ENCODE peak calls at places on chromosomes 5 and 9, in four cellular contexts. X is BE2C; D is effector memory CD4-positive, alpha-beta T cell; Q is small intestine. J is an unnamed sample.

GRCh38 chr5:17275279-17276158 is 58.1 kb downstream of the BASP1 start:
- DNase-seq in D (no peak), X (no peak), Q (no peak), J (no peak)

GRCh38 chr5:125446986-125447385 is 700.5 kb upstream of the ZNF608 start:
- DNase-seq in Q (no peak), X (no peak), D (no peak), J (no peak)

GRCh38 chr9:97850746-97851449 is 2.1 kb upstream of the FOXE1 start:
- DNase-seq in Q (no peak), X (no peak), D (no peak), J (no peak)

GRCh38 chr5:38697013-38697412 is 140.6 kb upstream of the LIFR start:
- DNase-seq in X (no peak), D (no peak), Q (no peak), J (no peak)

GRCh38 chr9:7137571-7137970 is 379.8 kb downstream of the KDM4C start:
- DNase-seq in Q (no peak), D (no peak), X (no peak), J (no peak)

GRCh38 chr5:79582186-79582585 is 30.1 kb upstream of the TENT2 start:
- DNase-seq in Q (no peak), D (no peak), X (no peak), J (no peak)

GRCh38 chr5:1726469-1726865 is 73.2 kb downstream of the MRPL36 start:
- DNase-seq in X (no peak), D (no peak), Q (no peak), J (no peak)

GRCh38 chr5:134506054-134507039 is 19.1 kb upstream of the JADE2 start:
- DNase-seq in X (no peak), D (no peak), Q (peak; percentile 100), J (peak; percentile 93)

GRCh38 chr9:13823021-13823420 is 490.9 kb downstream of the NFIB start:
- DNase-seq in Q (no peak), X (no peak), D (no peak), J (no peak)

GRCh38 chr5:132055808-132056609 is 4.4 kb upstream of the IL3 start:
- DNase-seq in D (peak; percentile 63), Q (no peak), X (no peak), J (peak; percentile 14)

GRCh38 chr9:4371108-4371507 is 71.2 kb upstream of the GLIS3 start:
- DNase-seq in X (no peak), Q (no peak), D (no peak), J (no peak)

GRCh38 chr5:132294728-132295504 is 722 bp downstream of the SLC22A4 start:
- DNase-seq in X (peak; percentile 73), Q (peak; percentile 89), D (peak; percentile 23), J (peak; percentile 88)

DNA sequence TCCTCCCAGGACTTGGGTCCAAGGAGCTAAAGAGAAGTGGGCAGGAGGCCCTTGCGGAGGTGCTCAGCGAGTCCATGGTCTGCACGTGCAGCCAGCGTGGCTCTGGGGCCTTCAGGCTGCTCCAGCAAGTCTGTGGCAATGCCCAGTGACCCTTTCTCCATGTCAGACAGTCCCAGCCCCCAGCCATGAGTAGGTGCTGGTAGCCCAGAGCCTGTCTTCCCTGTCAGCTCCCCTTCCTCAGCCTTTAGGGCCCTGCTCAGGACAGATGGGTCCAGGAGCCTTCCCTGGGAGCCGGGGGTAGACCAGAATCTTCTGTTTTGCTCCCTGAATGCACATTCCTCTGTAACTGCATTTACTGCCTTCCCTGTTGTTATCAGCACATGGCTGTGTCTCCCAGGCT is 147.2 kb upstream of the IRX2 start:
- DNase-seq in X (no peak), Q (no peak), D (no peak), J (no peak)
- H3K9me3 ChIP-seq in X (peaks cover 2% of the 10 kb centered on the region), Q (no peaks in the 10 kb centered on the region), D (no peaks in the 10 kb centered on the region), J (no peaks in the 10 kb centered on the region)

DNA sequence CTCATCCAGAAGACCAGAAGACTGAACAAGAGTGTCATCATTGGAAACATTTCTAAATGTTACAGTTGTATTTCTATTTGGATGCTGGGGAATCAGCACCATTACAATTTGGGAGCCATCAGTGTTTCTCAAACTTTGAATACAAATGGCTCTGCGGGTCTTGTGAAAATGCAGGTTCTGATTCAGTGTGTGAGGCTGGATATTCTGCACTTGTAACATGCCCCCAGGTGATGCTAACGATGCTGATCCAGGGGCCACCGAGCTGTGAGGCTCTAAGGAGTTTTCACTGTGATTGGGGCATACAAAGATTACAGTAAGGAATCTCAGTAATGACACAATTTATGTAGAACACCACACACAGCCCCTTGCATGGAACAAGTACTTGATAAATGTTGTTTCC is 167.7 kb downstream of the ACTL7B start:
- DNase-seq in Q (no peak), D (no peak), X (no peak), J (no peak)
- H3K4me1 ChIP-seq in Q (no peaks in the 10 kb centered on the region), D (no peaks in the 10 kb centered on the region), X (no peaks in the 10 kb centered on the region), J (no peaks in the 10 kb centered on the region)

DNA sequence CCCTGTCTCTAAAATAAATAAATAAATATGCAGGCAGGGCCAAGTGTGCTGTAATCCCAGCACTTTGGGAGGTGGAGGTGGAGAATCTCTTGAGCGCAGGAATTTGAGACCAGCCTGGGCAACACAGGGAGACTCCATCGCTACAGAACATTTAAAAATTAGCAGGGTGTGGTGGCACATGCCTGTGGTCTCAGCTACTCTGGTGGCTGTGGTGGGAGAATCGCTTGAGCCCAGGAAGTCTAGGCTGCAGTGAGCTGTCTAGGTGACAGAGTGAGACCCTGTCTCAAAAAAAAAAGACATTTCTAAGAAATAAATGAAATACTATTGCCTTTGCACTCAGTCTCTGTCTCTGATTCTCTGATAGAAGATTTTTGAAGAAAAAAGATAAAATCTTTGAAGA is 1.2 kb upstream of the PCDHGA10 start:
- DNase-seq in D (no peak), X (no peak), Q (no peak), J (no peak)
- H3K9me3 ChIP-seq in D (peaks cover 3% of the 10 kb centered on the region), X (no peaks in the 10 kb centered on the region), Q (peaks cover 3% of the 10 kb centered on the region), J (no peaks in the 10 kb centered on the region)

GRCh38 chr5:82151217-82151616 is 126.9 kb downstream of the RPS23 start:
- DNase-seq in Q (no peak), X (no peak), D (no peak), J (no peak)

GRCh38 chr5:82151622-82152021 is 126.5 kb downstream of the RPS23 start:
- DNase-seq in Q (no peak), D (no peak), X (no peak), J (no peak)

GRCh38 chr5:82150562-82150961 is 127.6 kb downstream of the RPS23 start:
- DNase-seq in X (no peak), D (no peak), Q (no peak), J (no peak)

GRCh38 chr5:82147860-82148573 is 130.1 kb downstream of the RPS23 start:
- DNase-seq in D (no peak), Q (no peak), X (no peak), J (no peak)

GRCh38 chr5:82149434-82149833 is 128.7 kb downstream of the RPS23 start:
- DNase-seq in Q (no peak), D (no peak), X (no peak), J (no peak)
- H3K4me1 ChIP-seq in Q (no peaks in the 10 kb centered on the region), D (no peaks in the 10 kb centered on the region), X (peaks cover 5% of the 10 kb centered on the region), J (no peaks in the 10 kb centered on the region)

GRCh38 chr5:81234299-81234698 is 1.2 kb downstream of the CKMT2 start:
- DNase-seq in Q (no peak), D (no peak), X (no peak), J (no peak)

GRCh38 chr5:81232449-81233079 is 558 bp upstream of the CKMT2 start:
- DNase-seq in X (no peak), Q (no peak), D (no peak), J (no peak)

GRCh38 chr5:81233080-81233634 is at the start of gene CKMT2:
- DNase-seq in X (no peak), D (no peak), Q (peak; percentile 49), J (peak; percentile 18)

GRCh38 chr5:81228084-81228483 is 5.0 kb upstream of the CKMT2 start:
- DNase-seq in D (no peak), X (no peak), Q (no peak), J (no peak)

DNA sequence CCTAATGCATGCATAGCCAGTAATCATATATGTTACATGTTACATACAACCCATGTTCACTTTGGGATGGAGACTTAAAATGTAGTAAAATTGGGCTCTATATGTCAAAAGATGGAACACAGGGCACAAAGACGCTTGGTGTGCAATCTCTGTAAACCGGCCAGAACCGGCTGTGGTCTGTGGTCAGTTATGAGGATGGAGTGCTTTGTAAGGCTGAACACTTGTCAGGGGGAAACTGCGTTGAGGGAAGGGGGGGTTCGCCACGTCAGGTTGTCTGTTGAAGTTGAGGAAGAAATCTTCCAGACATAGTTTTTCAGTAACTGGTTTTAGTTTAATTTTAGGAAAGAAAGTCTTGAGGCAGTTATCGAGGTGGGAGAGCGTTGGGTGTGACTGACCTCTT is 2.7 kb upstream of the CKMT2 start:
- DNase-seq in Q (no peak), D (no peak), X (no peak), J (no peak)
- H3K9me3 ChIP-seq in Q (no peaks in the 10 kb centered on the region), D (no peaks in the 10 kb centered on the region), X (no peaks in the 10 kb centered on the region), J (no peaks in the 10 kb centered on the region)

GRCh38 chr9:99249619-99250018 is 27.5 kb downstream of the SEC61B start:
- DNase-seq in D (no peak), Q (no peak), X (no peak), J (no peak)
- H3K4me1 ChIP-seq in D (no peaks in the 10 kb centered on the region), Q (no peaks in the 10 kb centered on the region), X (no peaks in the 10 kb centered on the region), J (no peaks in the 10 kb centered on the region)

GRCh38 chr5:3599283-3600105 is 3.9 kb downstream of the IRX1 start:
- DNase-seq in X (no peak), D (no peak), Q (no peak), J (no peak)

GRCh38 chr5:3597727-3598082 is 2.1 kb downstream of the IRX1 start:
- DNase-seq in X (no peak), D (no peak), Q (no peak), J (no peak)

GRCh38 chr5:3598236-3598635 is 2.6 kb downstream of the IRX1 start:
- DNase-seq in D (no peak), Q (no peak), X (no peak), J (no peak)

GRCh38 chr5:3600106-3600997 is 4.7 kb downstream of the IRX1 start:
- DNase-seq in X (no peak), Q (no peak), D (no peak), J (no peak)

GRCh38 chr5:3598725-3599282 is 3.2 kb downstream of the IRX1 start:
- DNase-seq in D (no peak), Q (no peak), X (no peak), J (no peak)
- H3K9me3 ChIP-seq in D (no peaks in the 10 kb centered on the region), Q (no peaks in the 10 kb centered on the region), X (no peaks in the 10 kb centered on the region), J (no peaks in the 10 kb centered on the region)